ENCODE peak calls at places on chromosomes 4 and X, in nine cellular contexts. L, I, Z, M, T, P, S, E and F are unnamed samples.

GRCh38 chrX:51215266-51215665 is 117.4 kb upstream of the NUDT10 start:
- DNase-seq in L (no peak), I (no peak), Z (no peak), M (no peak), T (no peak), P (no peak), S (no peak), E (peak), F (no peak)

GRCh38 chr4:122045533-122045932 is 93.7 kb upstream of the TRPC3 start:
- DNase-seq in L (no peak), I (peak), Z (peak), M (no peak), T (peak), P (peak), S (peak), E (no peak), F (no peak)

GRCh38 chrX:74422576-74423288 is 1.4 kb downstream of the SLC16A2 start:
- DNase-seq in L (peak), I (no peak), Z (peak), M (peak), T (no peak), P (peak), S (peak), E (no peak), F (peak)

GRCh38 chr4:2244947-2245786 is 3.2 kb upstream of the HAUS3 start:
- DNase-seq in L (peak), I (no peak), Z (no peak), M (peak), T (no peak), P (no peak), S (no peak), E (no peak), F (no peak)

GRCh38 chr4:100356172-100356571 is 161.7 kb downstream of the EMCN start:
- DNase-seq in L (no peak), I (no peak), Z (peak), M (no peak), T (no peak), P (no peak), S (no peak), E (no peak), F (no peak)

GRCh38 chr4:39259571-39260330 is 77.4 kb downstream of the WDR19 start:
- DNase-seq in L (no peak), I (no peak), Z (peak), M (no peak), T (no peak), P (peak), S (no peak), E (no peak), F (no peak)

GRCh38 chrX:53330331-53330730 is 48.9 kb upstream of the IQSEC2 start:
- DNase-seq in L (no peak), I (no peak), Z (no peak), M (no peak), T (no peak), P (no peak), S (no peak), E (no peak), F (no peak)

GRCh38 chr4:70544279-70544870 is 26.0 kb downstream of the AMTN start:
- DNase-seq in L (no peak), I (no peak), Z (peak), M (no peak), T (no peak), P (peak), S (no peak), E (peak), F (no peak)

GRCh38 chr4:2459589-2460349 is 9.1 kb upstream of the RNF4 start:
- DNase-seq in L (no peak), I (no peak), Z (no peak), M (no peak), T (no peak), P (no peak), S (no peak), E (no peak), F (no peak)

GRCh38 chrX:4909245-4909830 is 1195.9 kb upstream of the PRKX start:
- DNase-seq in L (no peak), I (no peak), Z (no peak), M (no peak), T (no peak), P (no peak), S (no peak), E (no peak), F (no peak)

GRCh38 chr4:157992038-157992706 is 180.7 kb downstream of the GASK1B start:
- DNase-seq in L (no peak), I (peak), Z (peak), M (peak), T (peak), P (peak), S (peak), E (peak), F (no peak)

GRCh38 chr4:154928640-154929257 is 147.7 kb downstream of the RBM46 start:
- DNase-seq in L (peak), I (peak), Z (peak), M (no peak), T (peak), P (peak), S (peak), E (no peak), F (no peak)

GRCh38 chr4:173860079-173860478 is 330.1 kb upstream of the HAND2 start:
- DNase-seq in L (no peak), I (no peak), Z (peak), M (no peak), T (no peak), P (no peak), S (no peak), E (no peak), F (no peak)

GRCh38 chr4:165439981-165440380 is 61.2 kb downstream of the CPE start:
- DNase-seq in L (no peak), I (peak), Z (peak), M (no peak), T (no peak), P (peak), S (no peak), E (no peak), F (no peak)

GRCh38 chrX:54788446-54788845 is 9.6 kb downstream of the ITIH6 start:
- DNase-seq in L (no peak), I (no peak), Z (no peak), M (no peak), T (no peak), P (no peak), S (no peak), E (no peak), F (no peak)